ENCODE peak calls at places on chromosomes 4 and X, in ten cellular contexts. Y is transverse colon, S is NB4, E is endothelial cell, H is M059J, Z is NCI-H1436 treated with DMSO at 0.1 percent for 48 hours, T is B cell, F is activated T-cell treated with anti-CD3 and anti-CD28 coated beads for 1 hour, V is fibroblast of villous mesenchyme, X is AG08395. L is an unnamed sample.
A peak's percentile ranks its signal among the peaks of the same experiment; 100 is the strongest.

GRCh38 chr4:24765331-24765990 is 29.9 kb upstream of the SOD3 start:
- DNase-seq in Y (no peak), S (no peak), E (no peak), H (no peak), Z (no peak), T (no peak), F (no peak), V (peak; percentile 79), X (peak; percentile 53), L (no peak)

GRCh38 chr4:7815562-7815961 is 124.1 kb downstream of the AFAP1 start:
- DNase-seq in Y (no peak), S (peak; percentile 23), E (no peak), H (peak; percentile 85), Z (no peak), T (no peak), F (no peak), V (peak; percentile 91), X (peak; percentile 76), L (no peak)

GRCh38 chr4:15042529-15043167 is 40.4 kb downstream of the CPEB2 start:
- DNase-seq in Y (no peak), S (no peak), E (no peak), H (peak; percentile 79), Z (no peak), T (no peak), F (no peak), V (no peak), X (no peak), L (no peak)

GRCh38 chr4:159206427-159206871 is 103.6 kb downstream of the RAPGEF2 start:
- DNase-seq in Y (no peak), S (no peak), E (no peak), H (peak; percentile 50), Z (no peak), T (peak; percentile 22), F (no peak), V (no peak), X (no peak), L (peak; percentile 20)

GRCh38 chr4:105712766-105713165 is 4.2 kb downstream of the GSTCD start:
- DNase-seq in Y (no peak), S (no peak), E (no peak), H (peak; percentile 8), Z (no peak), T (no peak), F (no peak), V (no peak), X (no peak), L (no peak)

GRCh38 chr4:104138154-104138553 is 356.5 kb downstream of the CXXC4 start:
- DNase-seq in Y (no peak), S (no peak), E (no peak), H (no peak), Z (no peak), T (no peak), F (no peak), V (no peak), X (no peak), L (no peak)

GRCh38 chr4:143784567-143784966 is 84.1 kb upstream of the FREM3 start:
- DNase-seq in Y (no peak), S (no peak), E (no peak), H (no peak), Z (no peak), T (no peak), F (no peak), V (no peak), X (no peak), L (no peak)

GRCh38 chr4:92303621-92304027 is at the start of gene GRID2:
- DNase-seq in Y (no peak), S (no peak), E (peak; percentile 60), H (peak; percentile 2), Z (no peak), T (no peak), F (no peak), V (no peak), X (no peak), L (no peak)

GRCh38 chr4:166252487-166253402 is 379.7 kb downstream of the TLL1 start:
- DNase-seq in Y (no peak), S (peak; percentile 21), E (no peak), H (peak; percentile 47), Z (no peak), T (peak; percentile 2), F (no peak), V (peak; percentile 12), X (no peak), L (no peak)

GRCh38 chr4:1505511-1506451 is 99.5 kb upstream of the NKX1-1 start:
- DNase-seq in Y (peak; percentile 2), S (no peak), E (no peak), H (no peak), Z (no peak), T (no peak), F (no peak), V (no peak), X (no peak), L (no peak)

GRCh38 chrX:50747471-50747900 is 66.5 kb downstream of the SHROOM4 start:
- DNase-seq in Y (no peak), S (peak; percentile 20), E (peak; percentile 24), H (peak; percentile 29), Z (no peak), T (peak; percentile 4), F (no peak), V (peak; percentile 2), X (peak; percentile 45), L (no peak)

GRCh38 chr4:17911608-17912007 is 100.8 kb downstream of the NCAPG start:
- DNase-seq in Y (no peak), S (no peak), E (no peak), H (no peak), Z (no peak), T (no peak), F (no peak), V (no peak), X (no peak), L (no peak)

GRCh38 chr4:75327804-75328512 is 186.2 kb downstream of the RCHY1 start:
- DNase-seq in Y (no peak), S (no peak), E (no peak), H (peak; percentile 48), Z (no peak), T (no peak), F (no peak), V (peak; percentile 91), X (no peak), L (no peak)

GRCh38 chrX:20309796-20310195 is 43.1 kb upstream of the RPS6KA3 start:
- DNase-seq in Y (no peak), S (no peak), E (no peak), H (peak; percentile 2), Z (no peak), T (no peak), F (no peak), V (no peak), X (peak; percentile 25), L (no peak)

GRCh38 chrX:153511784-153512500 is 5.5 kb upstream of the ATP2B3 start:
- DNase-seq in Y (no peak), S (no peak), E (no peak), H (no peak), Z (no peak), T (no peak), F (no peak), V (no peak), X (no peak), L (no peak)

GRCh38 chr4:2837904-2838496 is 5.6 kb upstream of the ADD1 start:
- DNase-seq in Y (peak; percentile 53), S (peak; percentile 79), E (no peak), H (no peak), Z (no peak), T (peak; percentile 75), F (peak; percentile 52), V (peak; percentile 78), X (peak; percentile 57), L (no peak)

GRCh38 chr4:10122236-10122932 is 5.8 kb upstream of the WDR1 start:
- DNase-seq in Y (no peak), S (no peak), E (no peak), H (no peak), Z (no peak), T (no peak), F (no peak), V (no peak), X (no peak), L (no peak)

GRCh38 chr4:181541396-181541795 is 701.8 kb upstream of the TENM3 start:
- DNase-seq in Y (no peak), S (no peak), E (no peak), H (peak; percentile 82), Z (no peak), T (no peak), F (no peak), V (peak; percentile 2), X (no peak), L (no peak)

GRCh38 chr4:138870739-138871633 is 144.6 kb upstream of the NOCT start:
- DNase-seq in Y (peak; percentile 62), S (peak; percentile 68), E (peak; percentile 73), H (peak; percentile 59), Z (no peak), T (peak; percentile 59), F (peak; percentile 19), V (peak; percentile 81), X (peak; percentile 71), L (peak; percentile 44)

GRCh38 chr4:58163172-58163571 is 1053.0 kb upstream of the IGFBP7 start:
- DNase-seq in Y (no peak), S (no peak), E (no peak), H (no peak), Z (no peak), T (no peak), F (no peak), V (no peak), X (no peak), L (no peak)

GRCh38 chr4:5772528-5773270 is 61.7 kb downstream of the EVC start:
- DNase-seq in Y (no peak), S (no peak), E (no peak), H (no peak), Z (no peak), T (no peak), F (no peak), V (no peak), X (no peak), L (no peak)

GRCh38 chr4:126956192-126956897 is 676.4 kb upstream of the INTU start:
- DNase-seq in Y (no peak), S (no peak), E (no peak), H (no peak), Z (no peak), T (no peak), F (no peak), V (no peak), X (no peak), L (no peak)

GRCh38 chr4:118557298-118557851 is 127.8 kb upstream of the METTL14 start:
- DNase-seq in Y (no peak), S (peak; percentile 90), E (no peak), H (peak; percentile 85), Z (no peak), T (no peak), F (no peak), V (peak; percentile 19), X (peak; percentile 61), L (no peak)

L was measured in GM19239.